ENCODE peak calls at places on chromosomes 12 and 14, in five cellular contexts. W is lower lobe of right lung; R is effector CD4-positive, alpha-beta T cell; E is heart right ventricle; C is HFFc6. J is an unnamed sample.
A peak's percentile ranks its signal among the peaks of the same experiment; 100 is the strongest.

GRCh38 chr12:47602949-47603558 is 102.8 kb downstream of the RPAP3 start:
- DNase-seq in W (no peak), R (no peak), E (no peak), C (no peak), J (no peak)

GRCh38 chr14:96192049-96192448 is 12.6 kb upstream of the BDKRB2 start:
- DNase-seq in W (no peak), R (no peak), E (no peak), C (no peak), J (no peak)

GRCh38 chr12:124677552-124678356 is 110.3 kb upstream of the NCOR2 start:
- DNase-seq in W (no peak), R (no peak), E (no peak), C (no peak), J (peak; percentile 71)

GRCh38 chr12:104108755-104109445 is 29.1 kb downstream of the NFYB start:
- DNase-seq in W (peak; percentile 78), R (peak; percentile 82), E (peak; percentile 75), C (peak; percentile 78), J (peak; percentile 28)

GRCh38 chr12:104680070-104680469 is 223.3 kb downstream of the CHST11 start:
- DNase-seq in W (no peak), R (no peak), E (no peak), C (peak; percentile 15), J (peak; percentile 32)

GRCh38 chr12:105820407-105821140 is 318.2 kb downstream of the NUAK1 start:
- DNase-seq in W (no peak), R (no peak), E (no peak), C (peak; percentile 77), J (no peak)

GRCh38 chr12:132182711-132183365 is 38.6 kb downstream of the NOC4L start:
- DNase-seq in W (no peak), R (no peak), E (no peak), C (no peak), J (no peak)

GRCh38 chr14:84084056-84084590 is 1445.8 kb upstream of the FLRT2 start:
- DNase-seq in W (no peak), R (no peak), E (no peak), C (no peak), J (no peak)

GRCh38 chr12:1464925-1465324 is 129.5 kb downstream of the FBXL14 start:
- DNase-seq in W (no peak), R (no peak), E (no peak), C (no peak), J (no peak)

GRCh38 chr12:93767524-93767863 is 90.3 kb downstream of the CRADD start:
- DNase-seq in W (no peak), R (no peak), E (no peak), C (no peak), J (no peak)

GRCh38 chr14:80805136-80805535 is 136.4 kb downstream of the CEP128 start:
- DNase-seq in W (no peak), R (no peak), E (no peak), C (peak; percentile 33), J (no peak)

GRCh38 chr14:24948261-24948847 is 101.6 kb downstream of the STXBP6 start:
- DNase-seq in W (no peak), R (no peak), E (no peak), C (no peak), J (no peak)

GRCh38 chr12:106039242-106039641 is 99.5 kb downstream of the NUAK1 start:
- DNase-seq in W (no peak), R (no peak), E (no peak), C (no peak), J (no peak)

GRCh38 chr12:131604146-131604844 is 106.6 kb upstream of the SFSWAP start:
- DNase-seq in W (no peak), R (peak; percentile 21), E (no peak), C (no peak), J (no peak)

GRCh38 chr12:6374028-6374780 is 1.2 kb downstream of the SCNN1A start:
- DNase-seq in W (peak; percentile 41), R (no peak), E (no peak), C (no peak), J (no peak)

GRCh38 chr14:94640721-94641631 is 28.8 kb downstream of the SERPINA3 start:
- DNase-seq in W (no peak), R (no peak), E (no peak), C (no peak), J (no peak)

GRCh38 chr14:81309511-81309910 is 88.8 kb upstream of the GTF2A1 start:
- DNase-seq in W (no peak), R (no peak), E (no peak), C (no peak), J (no peak)

GRCh38 chr12:119369907-119370546 is 35.5 kb downstream of the CCDC60 start:
- DNase-seq in W (no peak), R (no peak), E (no peak), C (no peak), J (peak; percentile 98)

GRCh38 chr12:88399811-88400210 is 180.5 kb downstream of the KITLG start:
- DNase-seq in W (no peak), R (no peak), E (no peak), C (no peak), J (no peak)

GRCh38 chr14:81018245-81018644 is 62.8 kb downstream of the TSHR start:
- DNase-seq in W (no peak), R (no peak), E (no peak), C (no peak), J (no peak)

GRCh38 chr14:100827751-100828447 is 2.0 kb downstream of the MEG3 start:
- DNase-seq in W (no peak), R (no peak), E (no peak), C (peak; percentile 78), J (no peak)

GRCh38 chr12:13165578-13166120 is 30.9 kb upstream of the EMP1 start:
- DNase-seq in W (peak; percentile 81), R (peak; percentile 56), E (peak; percentile 62), C (peak; percentile 43), J (no peak)

GRCh38 chr12:91985002-91985767 is 160.5 kb downstream of the BTG1 start:
- DNase-seq in W (no peak), R (no peak), E (no peak), C (peak; percentile 19), J (no peak)

GRCh38 chr14:57835751-57836150 is 30.1 kb downstream of the SLC35F4 start:
- DNase-seq in W (no peak), R (no peak), E (no peak), C (no peak), J (no peak)

GRCh38 chr12:43241971-43242370 is 310.0 kb downstream of the ADAMTS20 start:
- DNase-seq in W (no peak), R (no peak), E (no peak), C (peak; percentile 0), J (no peak)

GRCh38 chr12:89370850-89371249 is 18.5 kb upstream of the DUSP6 start:
- DNase-seq in W (no peak), R (no peak), E (no peak), C (peak; percentile 91), J (no peak)

GRCh38 chr14:89429206-89430091 is 12.4 kb upstream of the FOXN3 start:
- DNase-seq in W (no peak), R (no peak), E (no peak), C (no peak), J (no peak)

GRCh38 chr12:94795520-94795919 is 145.2 kb upstream of the TMCC3 start:
- DNase-seq in W (no peak), R (no peak), E (no peak), C (peak; percentile 36), J (no peak)

GRCh38 chr12:108302471-108303311 is 36.4 kb downstream of the CMKLR1 start:
- DNase-seq in W (peak; percentile 75), R (no peak), E (peak; percentile 88), C (no peak), J (no peak)

GRCh38 chr12:57852195-57852594 is 5.7 kb upstream of the CTDSP2 start:
- DNase-seq in W (no peak), R (no peak), E (no peak), C (no peak), J (no peak)

GRCh38 chr12:77064891-77065360 is 443 bp downstream of the E2F7 start:
- DNase-seq in W (no peak), R (no peak), E (no peak), C (no peak), J (no peak)

GRCh38 chr12:114131824-114132223 is 165.7 kb upstream of the RBM19 start:
- DNase-seq in W (no peak), R (no peak), E (no peak), C (no peak), J (no peak)

GRCh38 chr14:32576088-32576795 is 247.1 kb downstream of the AKAP6 start:
- DNase-seq in W (no peak), R (peak; percentile 8), E (peak; percentile 34), C (peak; percentile 47), J (peak; percentile 6)

GRCh38 chr12:91778938-91779400 is 366.7 kb downstream of the BTG1 start:
- DNase-seq in W (no peak), R (peak; percentile 34), E (peak; percentile 3), C (peak; percentile 94), J (no peak)

GRCh38 chr12:56198836-56199235 is 9.6 kb upstream of the SMARCC2 start:
- DNase-seq in W (no peak), R (no peak), E (no peak), C (peak; percentile 28), J (no peak)

GRCh38 chr12:71439613-71440392 is at the start of gene LGR5:
- DNase-seq in W (no peak), R (no peak), E (no peak), C (no peak), J (no peak)

GRCh38 chr12:29858270-29858786 is 74.6 kb upstream of the TMTC1 start:
- DNase-seq in W (no peak), R (no peak), E (peak; percentile 11), C (no peak), J (no peak)

GRCh38 chr14:46381674-46382073 is 269.9 kb downstream of the RPL10L start:
- DNase-seq in W (no peak), R (no peak), E (no peak), C (no peak), J (no peak)

J was measured in NCI-H187 treated with DMSO at 0.1 percent for 48 hours.